ENCODE peak calls at places on chromosomes 6 and 20, in six cellular contexts. G, J, X, V, B and O are unnamed samples. For H3K36me3, the result is how much of the 10 kb centered on the place peaks cover.

GRCh38 chr6:110875548-110876169 is 1.1 kb downstream of the AMD1 start:
- DNase-seq in G (peak), J (peak), X (no peak), V (peak), B (no peak), O (no peak)

GRCh38 chr20:40958598-40958997 is 70.0 kb upstream of the TOP1 start:
- DNase-seq in G (no peak), J (no peak), X (no peak), V (no peak), B (no peak), O (no peak)

GRCh38 chr6:162726997-162727346 is 594 bp downstream of the PRKN start:
- DNase-seq in G (no peak), J (no peak), X (no peak), V (no peak), B (peak), O (no peak)

GRCh38 chr6:84033523-84034451 is at the start of gene MRAP2:
- DNase-seq in G (peak), J (no peak), X (no peak), V (peak), B (no peak), O (no peak)

GRCh38 chr6:79833806-79834205 is 113.5 kb downstream of the ELOVL4 start:
- DNase-seq in G (no peak), J (peak), X (no peak), V (no peak), B (no peak), O (no peak)

GRCh38 chr6:75855047-75855446 is 106.0 kb downstream of the MYO6 start:
- DNase-seq in G (no peak), J (peak), X (no peak), V (no peak), B (peak), O (peak)

GRCh38 chr6:6686748-6687601 is 98.5 kb downstream of the LY86 start:
- DNase-seq in G (peak), J (peak), X (peak), V (peak), B (peak), O (peak)

GRCh38 chr6:76382201-76382600 is 309.7 kb upstream of the IMPG1 start:
- DNase-seq in G (no peak), J (no peak), X (no peak), V (no peak), B (no peak), O (no peak)

GRCh38 chr6:75147512-75147911 is 58.3 kb downstream of the COL12A1 start:
- DNase-seq in G (no peak), J (peak), X (no peak), V (no peak), B (no peak), O (no peak)

GRCh38 chr20:944774-945410 is 28.8 kb upstream of the ANGPT4 start:
- DNase-seq in G (no peak), J (no peak), X (no peak), V (no peak), B (no peak), O (no peak)

GRCh38 chr6:67886840-67887292 is 748.2 kb upstream of the ADGRB3 start:
- DNase-seq in G (no peak), J (no peak), X (no peak), V (no peak), B (no peak), O (no peak)

GRCh38 chr6:146914563-146915483 is 289.4 kb upstream of the STXBP5 start:
- DNase-seq in G (peak), J (peak), X (no peak), V (no peak), B (peak), O (peak)

GRCh38 chr6:146913842-146914562 is 290.2 kb upstream of the STXBP5 start:
- DNase-seq in G (peak), J (peak), X (peak), V (peak), B (peak), O (peak)

GRCh38 chr6:146917182-146917581 is 287.0 kb upstream of the STXBP5 start:
- DNase-seq in G (no peak), J (no peak), X (no peak), V (no peak), B (no peak), O (no peak)

GRCh38 chr6:146916435-146917015 is 287.7 kb upstream of the STXBP5 start:
- DNase-seq in G (no peak), J (no peak), X (no peak), V (no peak), B (no peak), O (no peak)

GRCh38 chr6:146915671-146916127 is 288.5 kb upstream of the STXBP5 start:
- DNase-seq in G (no peak), J (peak), X (no peak), V (no peak), B (no peak), O (no peak)
- H3K4me3 ChIP-seq in G (no peak), J (peak), X (no peak), V (no peak), B (no peak), O (no peak)

DNA sequence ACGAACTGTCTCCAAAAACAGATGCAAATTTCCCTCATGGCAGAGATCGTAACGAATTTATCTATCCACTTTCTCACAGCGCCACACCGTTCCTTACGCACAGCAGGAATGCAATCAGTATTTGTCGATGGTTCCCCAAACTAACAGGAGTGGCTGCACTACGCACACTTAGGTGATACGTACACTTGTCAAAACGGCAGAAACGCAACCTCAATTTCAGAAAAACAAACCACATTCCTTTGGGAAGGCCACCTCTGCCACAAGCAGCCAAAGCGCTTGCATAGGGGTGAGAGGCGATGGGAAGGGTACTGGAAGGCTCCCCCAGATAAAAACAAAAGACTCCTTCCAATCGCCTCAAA is 638 bp downstream of the MDN1 start:
- DNase-seq in G (no peak), J (peak), X (no peak), V (peak), B (peak), O (no peak)
- TF ChIP-seq CTCF in G (no peak), J (no peak), X (no peak), V (no peak), B (no peak), O (no peak)

GRCh38 chr20:37859406-37860171 is 43.3 kb upstream of the VSTM2L start:
- DNase-seq in G (no peak), J (no peak), X (no peak), V (no peak), B (no peak), O (no peak)

GRCh38 chr20:37866051-37866450 is 36.9 kb upstream of the VSTM2L start:
- DNase-seq in G (no peak), J (no peak), X (no peak), V (no peak), B (no peak), O (no peak)

GRCh38 chr20:37863289-37863688 is 39.6 kb upstream of the VSTM2L start:
- DNase-seq in G (no peak), J (no peak), X (no peak), V (no peak), B (no peak), O (no peak)

GRCh38 chr20:37867289-37868195 is 35.4 kb upstream of the VSTM2L start:
- DNase-seq in G (no peak), J (peak), X (no peak), V (no peak), B (no peak), O (no peak)

DNA sequence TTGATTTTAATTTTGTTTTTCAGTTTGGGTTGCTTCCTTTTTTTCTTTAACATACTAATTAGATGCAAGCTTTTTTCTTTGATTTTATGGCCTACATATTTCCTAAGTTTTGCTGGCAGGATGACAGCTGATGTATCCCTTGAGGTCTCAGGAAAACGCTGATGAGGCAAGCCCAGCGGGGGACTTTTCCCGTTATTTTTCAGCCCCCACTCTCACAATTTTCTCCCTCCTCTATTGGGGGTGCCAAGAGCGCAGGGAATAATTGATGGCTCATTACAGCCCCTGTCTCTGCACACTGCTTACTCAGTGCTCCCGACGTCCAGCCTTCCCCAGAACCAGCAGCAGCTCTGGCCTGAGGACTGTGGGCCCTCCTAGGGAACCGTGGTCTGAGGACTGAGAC is 38.7 kb upstream of the VSTM2L start:
- DNase-seq in G (no peak), J (peak), X (no peak), V (no peak), B (no peak), O (no peak)
- H3K36me3 ChIP-seq in G (half or more), J (under half), X (under half), V (under half), B (under half), O (under half)

GRCh38 chr6:39048481-39049399 is at the start of gene GLP1R:
- DNase-seq in G (no peak), J (no peak), X (no peak), V (no peak), B (no peak), O (no peak)
- H3K4me3 ChIP-seq in G (peak), J (no peak), X (peak), V (no peak), B (peak), O (peak)

DNA sequence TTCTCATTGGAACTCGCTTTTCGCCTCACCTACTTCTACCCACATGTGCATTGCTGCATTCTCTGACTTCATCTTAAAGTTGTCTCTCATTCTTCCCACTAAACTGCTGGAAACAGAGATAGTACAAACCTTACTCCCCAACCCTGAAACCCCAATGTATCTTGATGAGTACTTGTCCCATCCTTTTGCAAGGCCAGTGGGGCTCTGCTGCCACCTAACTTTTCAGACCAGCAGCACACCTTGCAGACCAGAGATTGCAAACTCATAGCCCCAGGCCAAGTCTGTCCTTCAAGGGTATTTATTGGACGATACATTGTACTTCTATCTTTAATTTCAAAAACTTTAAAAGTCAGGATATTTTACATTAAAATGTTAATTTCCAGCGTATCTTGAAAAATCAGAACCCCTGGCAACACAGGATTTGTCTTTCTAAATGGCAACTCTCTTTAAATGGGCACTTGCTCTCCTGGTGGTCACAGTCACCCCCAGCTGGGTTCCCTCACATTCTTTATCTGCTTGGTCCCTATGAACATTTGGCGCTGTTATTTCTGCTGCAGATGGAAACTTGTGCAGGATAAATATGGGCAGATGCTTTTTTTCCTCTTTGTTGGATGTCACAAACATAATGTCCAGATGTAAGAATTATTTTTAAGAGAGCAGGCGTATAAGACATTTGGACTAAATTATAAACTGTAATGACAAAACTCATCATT is 83.9 kb downstream of the SOD2 start:
- DNase-seq in G (no peak), J (peak), X (no peak), V (no peak), B (no peak), O (no peak)
- TF ChIP-seq CTCF in G (no peak), J (peak), X (no peak), V (no peak), B (no peak), O (peak)

DNA sequence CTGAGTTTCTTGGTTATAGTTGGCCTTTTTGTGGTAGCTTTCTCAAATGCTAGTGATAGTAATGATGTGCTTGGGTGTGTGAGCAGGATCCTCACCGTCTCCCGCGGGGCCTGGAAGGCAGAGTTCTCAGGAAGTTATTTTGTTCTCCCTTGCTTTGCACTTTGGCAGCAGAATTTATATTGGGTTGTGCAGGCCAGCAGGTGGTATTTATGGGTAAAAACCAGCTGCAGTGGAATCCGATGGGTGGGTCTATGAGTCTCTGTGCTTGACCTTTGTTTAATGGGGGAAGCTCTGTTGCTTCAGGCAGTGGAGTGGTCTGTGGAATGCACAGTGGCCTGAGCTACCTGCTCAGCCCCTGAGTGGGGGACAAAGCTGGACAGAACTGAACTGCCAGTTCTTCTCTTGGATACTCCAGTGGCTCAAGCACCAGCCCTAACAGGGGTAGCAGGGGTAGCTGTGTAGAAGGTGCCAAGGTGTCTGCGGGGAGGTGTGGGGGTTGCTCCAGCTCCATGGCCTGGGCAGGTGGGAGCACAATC is 27.3 kb downstream of the IGF2R start:
- DNase-seq in G (no peak), J (no peak), X (no peak), V (no peak), B (no peak), O (no peak)
- H3K36me3 ChIP-seq in G (under half), J (under half), X (under half), V (under half), B (under half), O (under half)

GRCh38 chr6:41505084-41506049 is 40.8 kb upstream of the FOXP4 start:
- DNase-seq in G (peak), J (peak), X (no peak), V (peak), B (peak), O (no peak)
- H3K4me3 ChIP-seq in G (peak), J (peak), X (peak), V (peak), B (no peak), O (peak)

DNA sequence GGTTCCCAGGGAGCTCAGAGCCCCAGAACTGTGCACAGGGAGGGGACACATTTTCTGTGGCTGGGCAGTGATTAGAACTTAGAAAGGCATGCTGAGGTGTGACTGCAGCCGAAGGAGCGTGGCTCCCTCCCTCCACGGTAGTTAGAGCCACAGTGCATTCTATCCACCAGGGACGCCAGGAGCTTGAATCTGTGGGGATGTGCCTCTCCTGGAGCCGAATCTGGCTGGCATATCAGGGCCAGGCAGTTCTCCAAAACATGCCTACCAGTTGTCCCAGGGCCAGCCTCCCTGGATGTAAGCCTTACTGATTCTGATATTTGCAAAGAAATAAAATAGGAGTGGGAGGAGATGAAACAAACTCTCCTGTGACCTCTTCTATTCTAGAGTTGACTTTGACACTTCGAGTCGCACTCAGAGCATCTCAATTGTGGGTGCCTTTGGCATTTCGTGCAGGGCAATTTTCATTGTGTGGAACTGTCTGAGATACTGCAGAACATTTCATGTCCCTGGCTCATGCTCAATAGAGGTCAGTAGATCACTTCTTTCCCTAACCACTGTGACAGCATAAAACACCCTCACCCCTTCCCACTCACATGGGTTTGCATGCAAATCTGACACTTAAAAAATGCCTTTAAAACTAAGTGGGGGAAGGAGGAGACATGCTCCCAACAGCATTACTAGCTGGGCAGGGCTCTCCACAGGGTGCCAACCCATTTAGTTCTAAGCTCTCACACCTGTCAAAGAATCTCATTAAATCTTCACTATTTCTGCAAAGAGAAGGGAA is 379.0 kb downstream of the PREX1 start:
- DNase-seq in G (no peak), J (no peak), X (no peak), V (no peak), B (no peak), O (no peak)
- TF ChIP-seq CTCF in G (no peak), J (no peak), X (no peak), V (no peak), B (no peak), O (no peak)

DNA sequence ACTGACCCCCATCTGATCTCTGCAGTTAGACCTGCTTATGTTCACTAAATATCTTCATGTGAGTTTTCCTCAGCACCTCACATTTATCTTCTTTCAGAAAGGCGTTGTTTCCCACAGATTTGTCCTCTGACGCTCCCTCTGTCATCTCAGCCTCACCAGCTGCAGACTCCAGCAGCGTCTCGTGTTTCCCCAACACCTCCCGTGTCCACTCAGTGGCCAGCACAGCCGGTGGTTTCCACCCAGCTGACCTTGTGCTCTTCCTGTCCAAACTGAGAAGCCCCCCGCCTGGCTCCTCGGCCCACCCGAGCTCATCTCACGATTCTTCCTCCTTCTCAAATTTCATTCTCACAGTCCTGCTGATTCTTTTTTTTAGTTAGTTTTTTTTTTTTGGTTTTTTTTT is 12.5 kb downstream of the ERMARD start:
- DNase-seq in G (no peak), J (no peak), X (no peak), V (no peak), B (no peak), O (no peak)
- H3K36me3 ChIP-seq in G (half or more), J (under half), X (half or more), V (under half), B (half or more), O (under half)

GRCh38 chr20:62366370-62367135 is 559 bp downstream of the LAMA5 start:
- DNase-seq in G (peak), J (no peak), X (no peak), V (no peak), B (no peak), O (no peak)

GRCh38 chr20:62365814-62366369 is 1.2 kb downstream of the LAMA5 start:
- DNase-seq in G (peak), J (no peak), X (no peak), V (no peak), B (peak), O (no peak)

GRCh38 chr20:62362991-62363919 is 3.9 kb downstream of the LAMA5 start:
- DNase-seq in G (peak), J (no peak), X (no peak), V (no peak), B (peak), O (no peak)

GRCh38 chr20:62363920-62364851 is 2.9 kb downstream of the LAMA5 start:
- DNase-seq in G (peak), J (no peak), X (no peak), V (no peak), B (peak), O (no peak)

GRCh38 chr20:62364911-62365736 is 2.0 kb downstream of the LAMA5 start:
- DNase-seq in G (peak), J (no peak), X (peak), V (peak), B (peak), O (no peak)
- H3K4me3 ChIP-seq in G (peak), J (peak), X (peak), V (peak), B (no peak), O (peak)